ENCODE peak calls at places on chromosome X, in seven cellular contexts. E, V, M, P, U, N and H are unnamed samples.

GRCh38 chrX:11465648-11466411 is 172.6 kb downstream of the AMELX start:
- DNase-seq in E (no peak), V (no peak), M (no peak), P (no peak), U (no peak), N (no peak), H (no peak)

GRCh38 chrX:129932792-129933321 is 26.9 kb downstream of the UTP14A start:
- DNase-seq in E (no peak), V (peak), M (no peak), P (peak), U (no peak), N (peak), H (no peak)

GRCh38 chrX:40130207-40130606 is 32.4 kb upstream of the BCOR start:
- DNase-seq in E (no peak), V (no peak), M (peak), P (peak), U (no peak), N (peak), H (no peak)

GRCh38 chrX:10296581-10296980 is 139.8 kb downstream of the CLCN4 start:
- DNase-seq in E (no peak), V (no peak), M (peak), P (no peak), U (no peak), N (peak), H (no peak)

GRCh38 chrX:154317391-154318000 is 21.9 kb downstream of the TKTL1 start:
- DNase-seq in E (peak), V (no peak), M (peak), P (no peak), U (no peak), N (peak), H (no peak)

GRCh38 chrX:139058831-139059495 is 347.4 kb upstream of the FGF13 start:
- DNase-seq in E (no peak), V (no peak), M (no peak), P (no peak), U (no peak), N (peak), H (no peak)

GRCh38 chrX:7574325-7574724 is 268.6 kb upstream of the VCX start:
- DNase-seq in E (no peak), V (no peak), M (peak), P (no peak), U (no peak), N (peak), H (no peak)

GRCh38 chrX:17656035-17656418 is 81.3 kb upstream of the SCML1 start:
- DNase-seq in E (no peak), V (no peak), M (no peak), P (no peak), U (no peak), N (no peak), H (no peak)

GRCh38 chrX:15579778-15580747 is 20.7 kb downstream of the ACE2 start:
- DNase-seq in E (no peak), V (no peak), M (peak), P (no peak), U (no peak), N (no peak), H (no peak)

GRCh38 chrX:124086411-124086810 is 124.9 kb downstream of the STAG2 start:
- DNase-seq in E (no peak), V (no peak), M (no peak), P (no peak), U (no peak), N (no peak), H (no peak)

GRCh38 chrX:40152173-40152705 is 54.5 kb upstream of the BCOR start:
- DNase-seq in E (no peak), V (peak), M (no peak), P (peak), U (no peak), N (peak), H (no peak)